ENCODE peak calls at places on chromosomes 13 and 19, in six cellular contexts. P is breast epithelium, Y is IMR-90, A is K562, X is body of pancreas, L is ovary. G is an unnamed sample. For H3K27me3, the result is how much of the 10 kb centered on the place peaks cover.

GRCh38 chr13:30963794-30964193 is 31.3 kb downstream of the TEX26 start:
- DNase-seq in P (no peak), Y (peak), A (no peak), X (peak), L (no peak), G (no peak)

GRCh38 chr19:38039966-38040365 is 133.0 kb downstream of the SIPA1L3 start:
- DNase-seq in P (no peak), Y (peak), A (no peak), X (no peak), L (no peak), G (no peak)

GRCh38 chr13:30870049-30870884 is 35.8 kb upstream of the MEDAG start:
- DNase-seq in P (no peak), Y (peak), A (peak), X (peak), L (peak), G (peak)

GRCh38 chr13:51158923-51159322 is 47.8 kb upstream of the C13orf42 start:
- DNase-seq in P (no peak), Y (no peak), A (no peak), X (no peak), L (no peak), G (no peak)

GRCh38 chr13:44437356-44438233 is 64.0 kb downstream of the SERP2 start:
- DNase-seq in P (no peak), Y (peak), A (no peak), X (no peak), L (no peak), G (no peak)

GRCh38 chr13:35747594-35747993 is 271.1 kb upstream of the MAB21L1 start:
- DNase-seq in P (no peak), Y (no peak), A (no peak), X (no peak), L (no peak), G (no peak)

GRCh38 chr19:33675501-33676124 is 53.9 kb downstream of the CHST8 start:
- DNase-seq in P (no peak), Y (no peak), A (no peak), X (peak), L (no peak), G (no peak)

GRCh38 chr13:23433171-23434153 is at the start of gene SACS:
- DNase-seq in P (no peak), Y (peak), A (no peak), X (peak), L (no peak), G (peak)

GRCh38 chr13:73449258-73449657 is 390.5 kb downstream of the KLF5 start:
- DNase-seq in P (no peak), Y (peak), A (no peak), X (no peak), L (no peak), G (no peak)

GRCh38 chr13:94859812-94860210 is 147.5 kb upstream of the SOX21 start:
- DNase-seq in P (no peak), Y (no peak), A (no peak), X (no peak), L (no peak), G (no peak)

GRCh38 chr13:94860981-94861407 is 148.6 kb upstream of the SOX21 start:
- DNase-seq in P (no peak), Y (peak), A (no peak), X (no peak), L (no peak), G (no peak)

GRCh38 chr13:94854688-94855087 is 142.3 kb upstream of the SOX21 start:
- DNase-seq in P (no peak), Y (no peak), A (no peak), X (no peak), L (no peak), G (no peak)

DNA sequence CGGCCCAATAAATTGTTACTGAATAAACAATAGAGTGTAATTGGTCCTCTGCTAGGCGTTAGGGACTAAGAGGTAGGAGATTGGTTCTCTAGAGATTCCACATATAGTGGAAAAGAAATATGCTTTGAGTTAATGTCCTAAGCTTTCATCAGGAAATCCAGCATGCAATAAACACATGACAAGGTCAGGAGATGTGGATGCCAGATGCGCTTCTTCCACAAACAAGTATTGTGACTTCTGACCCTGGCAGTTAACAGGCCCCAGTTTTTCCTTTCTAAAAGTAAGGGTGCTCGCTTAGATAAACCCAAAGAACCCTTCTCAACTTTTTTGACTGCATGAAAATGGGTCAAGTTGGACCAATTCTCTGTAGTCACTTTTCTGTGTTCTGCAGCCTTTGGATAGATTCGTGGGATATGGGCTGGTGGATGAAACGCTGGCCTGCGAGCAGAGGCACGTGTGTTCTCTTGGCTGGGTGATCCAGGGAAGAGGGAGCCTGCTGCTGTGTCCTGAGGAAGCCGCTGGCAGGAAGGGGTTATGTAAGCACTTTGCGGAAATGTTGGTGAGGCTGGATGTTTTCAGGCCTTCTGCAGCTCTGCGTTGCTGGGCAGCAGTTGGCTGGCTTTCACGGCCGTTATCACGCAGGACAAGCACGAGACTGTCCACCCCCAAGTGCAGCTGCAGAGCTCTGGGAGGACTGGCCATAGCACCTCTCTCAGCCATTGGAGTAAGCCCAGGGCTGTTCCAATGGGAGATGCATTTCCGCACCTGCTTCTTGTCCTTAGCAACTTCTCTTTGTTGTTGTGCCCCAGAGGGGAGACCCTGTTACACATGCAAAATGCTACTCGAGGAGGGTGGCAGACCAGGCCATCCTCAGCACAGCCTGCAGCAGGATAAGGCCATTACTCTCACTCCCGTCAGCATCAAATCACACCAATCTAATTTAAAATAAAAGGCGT is 146.8 kb upstream of the SOX21 start:
- DNase-seq in P (no peak), Y (peak), A (no peak), X (peak), L (peak), G (peak)
- H3K27me3 ChIP-seq in P (under half), Y (under half), A (under half), X (under half), L (under half), G (under half)

GRCh38 chr19:46716672-46717033 is 261 bp downstream of the PRKD2 start:
- DNase-seq in P (no peak), Y (no peak), A (peak), X (no peak), L (no peak), G (no peak)

GRCh38 chr19:46717716-46718143 is 816 bp upstream of the PRKD2 start:
- DNase-seq in P (no peak), Y (no peak), A (no peak), X (no peak), L (no peak), G (no peak)

GRCh38 chr19:46716013-46716671 is 772 bp downstream of the PRKD2 start:
- DNase-seq in P (no peak), Y (no peak), A (peak), X (peak), L (peak), G (no peak)

GRCh38 chr19:46718157-46718933 is 1.4 kb upstream of the PRKD2 start:
- DNase-seq in P (no peak), Y (no peak), A (no peak), X (peak), L (no peak), G (no peak)

DNA sequence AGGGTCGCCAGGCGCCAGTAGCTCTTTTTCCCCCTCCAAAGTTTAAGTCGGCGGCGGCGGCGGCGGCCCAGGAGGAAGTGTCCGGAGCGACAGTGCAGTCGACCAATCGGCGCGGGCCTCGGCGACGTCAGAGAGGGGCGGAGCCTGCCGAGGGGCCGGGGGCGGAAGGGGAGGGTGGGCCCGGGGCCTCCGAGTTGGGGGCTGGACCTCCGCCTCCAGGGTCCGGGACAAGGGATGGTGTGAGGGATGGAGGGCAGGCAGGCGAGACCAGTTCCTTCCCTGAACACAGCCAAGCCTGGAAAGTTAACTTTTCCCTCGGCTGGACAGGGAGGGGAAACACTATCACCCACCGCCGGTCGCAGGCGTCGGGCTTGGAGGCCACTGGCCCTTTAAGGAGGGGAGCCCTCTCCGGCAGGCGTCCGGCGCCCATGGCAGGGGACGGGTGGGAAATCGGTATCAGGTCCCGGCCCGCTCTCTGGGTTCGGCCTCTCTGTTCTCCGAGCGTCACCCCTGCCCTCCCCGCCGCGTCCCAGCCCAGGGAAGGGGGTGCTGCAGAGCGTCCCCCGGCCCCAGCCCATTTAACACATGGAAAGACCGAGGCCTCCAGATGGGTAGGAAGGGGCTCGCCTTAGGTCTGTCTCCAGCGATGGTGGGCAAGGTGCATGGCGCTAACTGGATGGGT is at the start of gene PRKD2:
- DNase-seq in P (peak), Y (peak), A (peak), X (peak), L (peak), G (peak)
- TF ChIP-seq POLR2A in P (peak), Y (no peak), A (no peak), X (no peak), L (peak), G (peak)

DNA sequence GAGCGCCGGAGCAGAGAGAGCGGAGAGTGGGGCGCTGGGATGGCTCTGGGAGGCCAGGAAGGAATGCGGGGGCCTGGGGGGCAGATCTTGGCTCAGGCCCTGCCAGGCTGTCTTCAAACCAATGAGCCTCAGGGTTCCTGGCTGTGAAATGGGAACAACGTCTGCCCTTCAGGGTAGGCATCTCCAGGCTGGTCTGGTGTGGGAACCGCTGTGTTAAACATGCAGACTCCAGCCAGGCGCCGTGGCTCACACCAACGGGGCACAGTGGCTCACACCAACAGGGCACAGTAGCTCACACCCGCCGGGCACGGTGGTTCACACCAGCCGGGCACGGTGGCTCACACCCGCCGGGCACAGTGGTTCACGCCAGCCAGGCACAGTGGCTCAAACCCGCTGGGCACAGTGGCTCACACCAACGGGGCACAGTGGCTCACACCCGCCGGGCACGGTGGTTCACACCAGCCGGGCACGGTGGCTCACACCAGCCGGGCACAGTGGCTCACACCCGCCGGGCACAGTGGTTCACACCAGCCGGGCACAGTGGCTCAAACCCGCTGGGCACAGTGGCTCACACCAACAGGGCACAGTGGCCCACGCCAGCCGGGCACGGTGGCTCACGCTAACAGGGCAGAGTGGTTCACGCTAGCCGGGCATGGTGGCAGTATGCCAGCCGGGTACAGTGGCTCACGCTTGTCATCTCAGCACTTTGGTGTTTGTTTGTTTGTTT is 40.1 kb downstream of the EFNA2 start:
- DNase-seq in P (no peak), Y (no peak), A (no peak), X (peak), L (peak), G (no peak)
- H3K4me3 ChIP-seq in P (peak), Y (no peak), A (peak), X (no peak), L (no peak), G (peak)

DNA sequence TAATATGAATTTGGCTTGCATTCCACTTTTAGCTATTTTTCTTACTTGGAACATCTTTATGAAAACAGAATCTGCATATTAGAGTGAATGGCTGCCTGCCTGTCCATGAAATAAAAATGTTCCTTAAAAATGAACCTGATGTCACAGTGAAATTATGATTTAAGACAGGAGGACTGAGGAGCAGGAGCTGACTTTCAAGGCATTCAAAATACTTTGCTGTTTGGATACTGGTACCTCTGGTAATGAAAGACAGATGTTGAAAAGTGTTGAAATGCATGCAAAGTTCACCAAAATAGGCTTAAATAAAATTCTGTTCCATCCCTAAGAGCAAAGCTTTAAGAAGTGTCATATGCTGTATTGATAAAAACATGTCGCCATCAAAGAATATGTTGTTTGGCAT is 1.7 kb downstream of the ARHGEF7 start:
- DNase-seq in P (no peak), Y (peak), A (no peak), X (no peak), L (no peak), G (no peak)
- H3K27me3 ChIP-seq in P (half or more), Y (half or more), A (half or more), X (under half), L (under half), G (under half)

DNA sequence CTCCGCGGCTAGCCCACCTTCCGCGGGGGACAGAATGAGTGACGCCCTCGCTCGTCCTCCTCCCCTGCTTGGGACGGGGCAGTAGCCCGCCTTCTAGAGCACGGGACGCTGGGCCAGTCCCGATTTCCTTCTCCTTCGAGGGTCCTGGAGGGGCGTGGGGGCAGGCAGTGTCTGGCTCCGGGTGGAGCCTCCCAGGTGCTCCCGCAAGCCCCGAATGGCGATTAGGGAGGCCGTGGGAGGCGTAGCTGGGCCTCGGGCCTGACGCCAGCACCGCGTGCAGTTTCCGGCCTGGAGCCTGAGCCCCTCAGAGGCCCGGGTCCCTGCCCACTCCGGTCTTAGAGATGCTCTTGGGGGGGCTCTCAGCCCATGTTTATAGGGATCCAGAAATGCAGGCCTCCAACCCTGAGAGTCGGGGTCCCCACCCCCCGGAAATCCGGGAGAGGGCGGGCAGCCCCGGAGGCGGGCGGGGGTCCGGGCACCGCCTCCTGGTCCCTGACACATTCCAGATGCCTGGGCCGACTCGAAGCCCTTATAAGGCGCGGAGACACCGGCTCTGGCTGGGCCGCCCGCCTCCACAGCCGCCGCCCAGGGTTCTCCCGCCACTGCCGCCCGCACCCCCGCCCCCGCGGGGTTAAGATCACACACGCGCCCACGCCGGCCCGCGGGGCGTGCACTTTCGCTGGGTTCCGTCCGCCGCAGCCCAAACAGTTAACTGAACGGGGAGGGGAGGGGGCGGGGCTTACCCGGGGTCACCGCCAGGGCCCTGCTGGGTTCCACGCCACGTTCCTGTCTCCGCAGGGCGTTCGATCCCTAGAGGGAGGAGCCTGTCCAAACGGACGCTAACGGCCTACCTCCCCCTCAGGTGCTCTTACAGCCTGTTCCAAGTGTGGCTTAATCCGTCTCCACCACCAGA is 1.5 kb downstream of the MYADM start:
- DNase-seq in P (peak), Y (peak), A (peak), X (peak), L (peak), G (peak)
- TF ChIP-seq POLR2A in P (peak), Y (peak), A (peak), X (peak), L (peak), G (peak)

DNA sequence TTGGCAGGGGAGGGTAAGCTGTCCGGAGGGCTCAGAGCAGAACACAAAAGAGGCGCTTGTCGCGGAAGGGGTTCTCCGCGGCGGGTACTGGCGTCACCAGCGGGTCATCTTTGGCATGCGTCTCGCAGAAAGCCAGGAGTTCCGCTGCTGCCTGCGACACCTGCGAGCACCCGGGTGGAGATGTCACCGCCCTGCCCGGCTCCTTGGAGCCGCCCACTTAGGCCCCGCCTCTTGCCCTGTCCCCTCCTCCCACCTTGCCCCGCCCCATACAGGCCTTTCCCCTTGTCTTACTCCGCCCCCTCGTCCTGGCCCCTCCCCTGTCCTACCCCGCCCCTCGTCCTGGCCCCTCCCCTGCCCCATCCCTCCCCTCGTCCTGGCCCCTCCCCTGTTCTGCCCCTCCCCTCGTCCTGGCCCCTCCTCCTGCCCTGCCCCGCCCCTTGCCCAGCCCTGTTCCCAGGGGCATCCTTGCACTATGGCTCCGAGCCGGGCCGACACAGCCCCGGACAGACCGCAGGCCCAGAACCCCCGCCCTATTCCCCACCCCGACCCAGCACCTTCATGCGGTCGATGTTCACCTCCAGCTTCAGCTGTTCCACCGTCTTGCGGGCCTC is 1.9 kb downstream of the GNG8 start:
- DNase-seq in P (peak), Y (peak), A (peak), X (peak), L (peak), G (peak)
- H3K4me3 ChIP-seq in P (no peak), Y (peak), A (peak), X (no peak), L (peak), G (peak)

G was measured in gastrocnemius medialis.